ENCODE peak calls at places on chromosomes 7 and 10, in eight cellular contexts. X is neural crest cell; B is activated CD4-positive, alpha-beta T cell treated with anti-CD3 and anti-CD28 coated beads, Interleukin-2, amount 10 ng/mL, durations not matched to agents 24 days and 14 days; W is left colon; Q is GM20000; J is hippocampal formation; Z is non-pigmented ciliary epithelial cell; C is NCI-H2171 treated with DMSO at 0.1 percent for 48 hours. E is an unnamed sample.

GRCh38 chr10:126350216-126350992 is 37.9 kb downstream of the ADAM12 start:
- DNase-seq in X (no peak), B (no peak), W (no peak), Q (no peak), J (no peak), Z (peak), C (no peak), E (no peak)

GRCh38 chr7:68176974-68177373 is 1180.3 kb downstream of the TYW1 start:
- DNase-seq in X (peak), B (no peak), W (no peak), Q (peak), J (no peak), Z (peak), C (peak), E (peak)

GRCh38 chr10:102352066-102352715 is 43.3 kb upstream of the NFKB2 start:
- DNase-seq in X (peak), B (peak), W (peak), Q (peak), J (no peak), Z (no peak), C (peak), E (peak)

GRCh38 chr7:101728128-101728527 is 89.3 kb upstream of the CUX1 start:
- DNase-seq in X (no peak), B (no peak), W (no peak), Q (no peak), J (no peak), Z (no peak), C (peak), E (no peak)

GRCh38 chr10:35913628-35914027 is 271.5 kb upstream of the FZD8 start:
- DNase-seq in X (no peak), B (no peak), W (no peak), Q (no peak), J (no peak), Z (no peak), C (no peak), E (no peak)

GRCh38 chr10:79406683-79407396 is 38.6 kb downstream of the ZCCHC24 start:
- DNase-seq in X (no peak), B (no peak), W (peak), Q (no peak), J (no peak), Z (no peak), C (no peak), E (no peak)

GRCh38 chr10:61271127-61271780 is 181.9 kb downstream of the TMEM26 start:
- DNase-seq in X (no peak), B (no peak), W (no peak), Q (no peak), J (no peak), Z (peak), C (no peak), E (peak)

GRCh38 chr10:2477154-2477553 is 590.2 kb upstream of the PFKP start:
- DNase-seq in X (no peak), B (no peak), W (no peak), Q (no peak), J (no peak), Z (no peak), C (peak), E (no peak)

GRCh38 chr10:11616021-11616420 is 4.6 kb upstream of the USP6NL start:
- DNase-seq in X (no peak), B (no peak), W (no peak), Q (no peak), J (no peak), Z (no peak), C (no peak), E (no peak)

GRCh38 chr7:3573151-3573550 is 272.1 kb downstream of the SDK1 start:
- DNase-seq in X (no peak), B (no peak), W (no peak), Q (no peak), J (no peak), Z (no peak), C (no peak), E (no peak)

GRCh38 chr7:46932656-46933424 is 649.1 kb downstream of the TNS3 start:
- DNase-seq in X (no peak), B (peak), W (peak), Q (no peak), J (no peak), Z (peak), C (no peak), E (peak)

GRCh38 chr7:21064698-21065648 is 278.3 kb upstream of the SP8 start:
- DNase-seq in X (no peak), B (no peak), W (no peak), Q (no peak), J (no peak), Z (no peak), C (no peak), E (no peak)

GRCh38 chr7:8303904-8304528 is 42.0 kb upstream of the ICA1 start:
- DNase-seq in X (no peak), B (no peak), W (no peak), Q (no peak), J (no peak), Z (no peak), C (peak), E (no peak)

GRCh38 chr10:50396491-50397311 is 145.4 kb upstream of the ASAH2 start:
- DNase-seq in X (no peak), B (peak), W (no peak), Q (peak), J (no peak), Z (no peak), C (no peak), E (no peak)

E was measured in G401.